ENCODE peak calls at places on chromosomes 13 and 19, in seven cellular contexts. Z is colonic mucosa, L is heart right ventricle, V is endodermal cell, A is natural killer cell, X is adrenal gland, H is breast epithelium. O is an unnamed sample.

GRCh38 chr13:79451500-79451962 is 29.4 kb upstream of the NDFIP2 start:
- DNase-seq in Z (no peak), L (no peak), V (peak), A (peak), X (peak), H (no peak), O (no peak)

GRCh38 chr13:67769987-67770341 is 539.8 kb upstream of the PCDH9 start:
- DNase-seq in Z (no peak), L (no peak), V (no peak), A (no peak), X (no peak), H (no peak), O (no peak)

GRCh38 chr19:44882063-44882462 is 9.0 kb upstream of the TOMM40 start:
- DNase-seq in Z (no peak), L (no peak), V (no peak), A (no peak), X (no peak), H (no peak), O (no peak)

GRCh38 chr19:21022996-21023395 is 2.5 kb downstream of the ZNF430 start:
- DNase-seq in Z (no peak), L (no peak), V (no peak), A (no peak), X (peak), H (no peak), O (no peak)

GRCh38 chr19:6222884-6223283 is 56.9 kb downstream of the MLLT1 start:
- DNase-seq in Z (no peak), L (no peak), V (no peak), A (no peak), X (peak), H (no peak), O (peak)

GRCh38 chr13:110137677-110138008 is 169.3 kb downstream of the COL4A1 start:
- DNase-seq in Z (peak), L (peak), V (no peak), A (no peak), X (peak), H (peak), O (no peak)

GRCh38 chr13:106602178-106602577 is 34.2 kb upstream of the ARGLU1 start:
- DNase-seq in Z (peak), L (no peak), V (no peak), A (no peak), X (no peak), H (no peak), O (no peak)

GRCh38 chr19:5955638-5955935 is 22.4 kb downstream of the RANBP3 start:
- DNase-seq in Z (no peak), L (no peak), V (no peak), A (no peak), X (no peak), H (no peak), O (no peak)

GRCh38 chr19:293436-294110 is 2.4 kb upstream of the PLPP2 start:
- DNase-seq in Z (no peak), L (no peak), V (peak), A (no peak), X (no peak), H (no peak), O (no peak)

GRCh38 chr13:87234981-87235380 is 436.2 kb upstream of the SLITRK5 start:
- DNase-seq in Z (no peak), L (no peak), V (no peak), A (no peak), X (no peak), H (no peak), O (no peak)

GRCh38 chr19:36009220-36009619 is 607 bp upstream of the SYNE4 start:
- DNase-seq in Z (peak), L (peak), V (peak), A (peak), X (peak), H (peak), O (no peak)

GRCh38 chr19:45591004-45591637 is 6.5 kb upstream of the OPA3 start:
- DNase-seq in Z (peak), L (no peak), V (peak), A (no peak), X (peak), H (no peak), O (no peak)

GRCh38 chr13:103386341-103386740 is 320.1 kb upstream of the SLC10A2 start:
- DNase-seq in Z (no peak), L (no peak), V (no peak), A (no peak), X (peak), H (no peak), O (no peak)

GRCh38 chr13:100600461-100600860 is 11.9 kb upstream of the GGACT start:
- DNase-seq in Z (no peak), L (no peak), V (no peak), A (no peak), X (no peak), H (no peak), O (no peak)

GRCh38 chr19:35673121-35673804 is 6.9 kb downstream of the UPK1A start:
- DNase-seq in Z (no peak), L (peak), V (peak), A (no peak), X (peak), H (no peak), O (no peak)

GRCh38 chr19:38319421-38320258 is at the start of gene KCNK6:
- DNase-seq in Z (peak), L (peak), V (peak), A (peak), X (no peak), H (peak), O (no peak)

GRCh38 chr13:99200433-99201167 is at the start of gene UBAC2:
- DNase-seq in Z (peak), L (peak), V (peak), A (peak), X (peak), H (peak), O (peak)

GRCh38 chr19:15008308-15008707 is 28.6 kb upstream of the SLC1A6 start:
- DNase-seq in Z (no peak), L (no peak), V (no peak), A (no peak), X (no peak), H (no peak), O (no peak)

GRCh38 chr13:32538234-32538620 is 368 bp downstream of the N4BP2L2 start:
- DNase-seq in Z (no peak), L (peak), V (no peak), A (no peak), X (peak), H (peak), O (peak)

GRCh38 chr13:112962396-112962795 is 6.6 kb upstream of the MCF2L start:
- DNase-seq in Z (no peak), L (no peak), V (no peak), A (no peak), X (no peak), H (no peak), O (no peak)

GRCh38 chr19:18543814-18544475 is 572 bp upstream of the FKBP8 start:
- DNase-seq in Z (peak), L (peak), V (peak), A (peak), X (peak), H (peak), O (peak)

GRCh38 chr13:50357136-50357535 is 341.9 kb downstream of the KCNRG start:
- DNase-seq in Z (no peak), L (no peak), V (no peak), A (no peak), X (no peak), H (no peak), O (no peak)

GRCh38 chr13:99740261-99740979 is 231.1 kb downstream of the ZIC5 start:
- DNase-seq in Z (peak), L (no peak), V (no peak), A (no peak), X (no peak), H (no peak), O (no peak)

GRCh38 chr19:40521276-40521675 is 54.5 kb downstream of the SPTBN4 start:
- DNase-seq in Z (no peak), L (no peak), V (no peak), A (no peak), X (no peak), H (no peak), O (no peak)

GRCh38 chr19:4206818-4207484 is 22.4 kb upstream of the EBI3 start:
- DNase-seq in Z (no peak), L (no peak), V (no peak), A (no peak), X (no peak), H (no peak), O (no peak)

GRCh38 chr13:107421951-107422350 is 793.4 kb downstream of the LIG4 start:
- DNase-seq in Z (no peak), L (no peak), V (no peak), A (no peak), X (no peak), H (no peak), O (no peak)

GRCh38 chr13:67186985-67187569 is 43.1 kb downstream of the PCDH9 start:
- DNase-seq in Z (no peak), L (no peak), V (peak), A (no peak), X (no peak), H (no peak), O (no peak)

GRCh38 chr13:57583529-57583928 is 48.0 kb upstream of the PCDH17 start:
- DNase-seq in Z (no peak), L (no peak), V (no peak), A (no peak), X (no peak), H (no peak), O (no peak)

GRCh38 chr13:25738342-25738771 is 313.5 kb downstream of the SHISA2 start:
- DNase-seq in Z (peak), L (no peak), V (no peak), A (peak), X (no peak), H (no peak), O (no peak)

GRCh38 chr13:38636756-38637155 is 50.1 kb upstream of the FREM2 start:
- DNase-seq in Z (peak), L (no peak), V (no peak), A (no peak), X (no peak), H (no peak), O (no peak)

GRCh38 chr19:3497757-3498515 is 2.5 kb downstream of the DOHH start:
- DNase-seq in Z (no peak), L (no peak), V (no peak), A (no peak), X (no peak), H (no peak), O (no peak)

GRCh38 chr19:4829001-4829712 is 2.4 kb downstream of the TICAM1 start:
- DNase-seq in Z (peak), L (no peak), V (no peak), A (no peak), X (no peak), H (no peak), O (no peak)

GRCh38 chr19:38270587-38271167 is 6.3 kb downstream of the SPINT2 start:
- DNase-seq in Z (no peak), L (no peak), V (no peak), A (no peak), X (peak), H (no peak), O (no peak)

GRCh38 chr13:100589178-100589725 is 663 bp upstream of the GGACT start:
- DNase-seq in Z (no peak), L (no peak), V (no peak), A (no peak), X (no peak), H (no peak), O (no peak)

GRCh38 chr13:21884299-21884878 is 213.5 kb downstream of the FGF9 start:
- DNase-seq in Z (no peak), L (no peak), V (no peak), A (no peak), X (no peak), H (no peak), O (no peak)

GRCh38 chr13:110128546-110128945 is 178.4 kb downstream of the COL4A1 start:
- DNase-seq in Z (no peak), L (no peak), V (no peak), A (no peak), X (no peak), H (no peak), O (no peak)

DNA sequence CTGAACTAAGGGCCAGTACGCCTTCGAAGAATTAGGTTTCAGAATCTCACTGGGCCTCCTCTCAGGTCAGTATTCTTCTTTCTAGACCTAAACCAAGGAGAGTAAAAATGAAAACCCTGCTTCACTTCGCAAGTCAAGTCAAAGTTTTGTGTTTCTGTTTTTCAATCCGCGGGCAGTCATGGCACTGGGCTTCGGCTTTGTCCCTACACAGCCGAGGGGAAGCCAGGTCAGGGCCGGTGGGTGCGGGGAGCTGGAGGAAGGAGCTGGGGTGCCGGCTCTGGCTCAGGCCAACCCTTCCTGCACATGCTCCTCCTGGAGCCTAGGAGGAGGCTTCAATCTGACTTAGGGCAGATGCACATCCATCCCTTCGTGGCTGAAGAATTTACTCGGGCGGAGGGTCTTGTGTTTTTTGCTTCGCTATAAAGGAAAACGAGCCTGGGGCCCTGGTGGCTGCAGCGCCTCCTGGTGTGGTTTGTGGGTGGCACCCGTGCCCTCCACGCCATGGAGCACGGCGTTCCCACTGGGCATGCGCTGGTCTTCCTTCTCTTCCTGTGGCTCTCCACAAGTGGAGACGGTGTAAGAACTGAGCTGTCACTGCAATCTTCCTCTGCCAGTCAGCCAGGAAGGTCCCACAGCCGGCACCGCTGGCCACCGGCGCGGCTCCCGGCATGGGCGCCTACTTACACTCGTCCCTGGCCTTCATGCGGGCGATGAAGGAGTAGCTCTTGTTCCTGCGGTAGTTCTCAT is 22.5 kb downstream of the C19orf44 start:
- DNase-seq in Z (no peak), L (no peak), V (peak), A (no peak), X (no peak), H (no peak), O (no peak)
- TF ChIP-seq CTCF in Z (no peak), L (no peak), V (peak), A (no peak), X (no peak), H (no peak), O (no peak)

DNA sequence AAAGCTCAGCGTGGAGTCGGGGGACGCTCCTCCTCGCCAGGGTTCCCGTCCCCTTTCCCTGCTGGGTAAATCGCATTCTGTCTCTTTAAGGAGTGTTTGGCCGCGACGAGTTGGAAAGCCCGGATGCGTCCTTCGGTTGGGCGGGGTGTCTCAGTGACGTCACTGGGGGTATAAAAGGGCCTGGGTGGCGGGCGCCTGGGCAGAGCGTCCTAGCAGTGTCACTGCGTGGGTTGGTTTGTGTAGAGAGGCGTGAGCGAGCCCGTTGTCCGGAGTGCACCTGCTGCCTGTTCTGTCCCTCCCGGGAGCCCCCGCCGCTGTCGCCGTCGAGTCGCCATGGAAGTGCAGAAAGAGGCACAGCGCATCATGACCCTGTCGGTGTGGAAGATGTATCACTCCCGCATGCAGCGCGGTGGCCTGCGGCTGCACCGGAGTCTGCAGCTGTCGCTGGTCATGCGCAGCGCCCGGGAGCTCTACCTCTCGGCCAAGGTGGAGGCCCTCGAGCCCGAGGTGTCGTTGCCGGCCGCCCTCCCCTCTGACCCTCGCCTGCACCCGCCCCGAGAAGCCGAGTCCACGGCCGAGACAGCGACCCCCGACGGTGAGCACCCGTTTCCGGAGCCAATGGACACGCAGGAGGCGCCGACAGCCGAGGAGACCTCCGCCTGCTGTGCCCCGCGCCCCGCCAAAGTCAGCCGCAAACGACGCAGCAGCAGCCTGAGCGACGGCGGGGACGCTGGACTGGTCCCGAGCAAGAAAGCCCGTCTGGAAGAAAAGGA is 2.8 kb downstream of the IER2 start:
- DNase-seq in Z (peak), L (peak), V (peak), A (peak), X (peak), H (peak), O (peak)
- TF ChIP-seq CTCF in Z (no peak), L (no peak), V (no peak), A (no peak), X (peak), H (no peak), O (peak)

DNA sequence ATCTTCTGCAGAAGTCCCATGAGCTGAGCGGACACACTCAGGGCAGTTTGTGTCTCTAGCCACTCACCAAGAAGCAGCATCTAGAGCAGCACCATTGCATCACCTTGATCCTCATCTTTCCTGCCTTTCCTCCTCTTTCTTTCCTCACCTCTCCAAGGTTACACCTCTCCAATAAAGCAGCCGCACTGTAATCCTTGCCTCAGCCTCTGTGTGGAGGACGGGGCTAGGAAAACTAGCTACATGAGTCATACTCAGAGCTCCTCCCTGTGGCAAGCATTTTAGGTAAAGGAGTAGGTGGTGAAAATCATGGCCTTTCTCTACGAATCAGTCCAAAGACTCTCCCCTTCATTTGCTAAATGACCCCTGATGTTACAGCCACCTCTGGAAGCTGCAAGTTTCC is 108.8 kb downstream of the DNAJC15 start:
- DNase-seq in Z (peak), L (no peak), V (peak), A (no peak), X (peak), H (no peak), O (no peak)
- TF ChIP-seq CTCF in Z (no peak), L (peak), V (peak), A (no peak), X (peak), H (peak), O (no peak)

DNA sequence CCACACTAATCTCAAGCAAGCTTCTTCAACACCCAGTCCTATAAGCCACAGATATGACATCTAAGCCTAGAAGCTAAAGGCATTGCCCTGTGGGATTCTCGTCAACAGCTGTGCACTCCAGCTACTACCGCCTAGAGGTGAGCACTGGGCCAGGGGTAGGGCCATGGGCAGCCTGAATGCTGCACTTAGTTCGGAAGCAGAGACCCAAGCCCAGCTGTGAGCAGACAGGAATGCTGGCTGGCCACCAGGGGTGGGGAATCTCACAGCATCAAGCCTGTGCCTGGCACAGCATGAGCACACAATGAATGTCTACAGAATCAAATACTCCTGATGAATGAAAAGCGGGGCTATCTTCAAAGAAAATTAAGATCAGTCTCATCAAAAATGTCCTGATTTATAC is 167.5 kb upstream of the UBL3 start:
- DNase-seq in Z (no peak), L (no peak), V (peak), A (no peak), X (no peak), H (no peak), O (no peak)
- TF ChIP-seq CTCF in Z (no peak), L (no peak), V (peak), A (no peak), X (no peak), H (no peak), O (no peak)

DNA sequence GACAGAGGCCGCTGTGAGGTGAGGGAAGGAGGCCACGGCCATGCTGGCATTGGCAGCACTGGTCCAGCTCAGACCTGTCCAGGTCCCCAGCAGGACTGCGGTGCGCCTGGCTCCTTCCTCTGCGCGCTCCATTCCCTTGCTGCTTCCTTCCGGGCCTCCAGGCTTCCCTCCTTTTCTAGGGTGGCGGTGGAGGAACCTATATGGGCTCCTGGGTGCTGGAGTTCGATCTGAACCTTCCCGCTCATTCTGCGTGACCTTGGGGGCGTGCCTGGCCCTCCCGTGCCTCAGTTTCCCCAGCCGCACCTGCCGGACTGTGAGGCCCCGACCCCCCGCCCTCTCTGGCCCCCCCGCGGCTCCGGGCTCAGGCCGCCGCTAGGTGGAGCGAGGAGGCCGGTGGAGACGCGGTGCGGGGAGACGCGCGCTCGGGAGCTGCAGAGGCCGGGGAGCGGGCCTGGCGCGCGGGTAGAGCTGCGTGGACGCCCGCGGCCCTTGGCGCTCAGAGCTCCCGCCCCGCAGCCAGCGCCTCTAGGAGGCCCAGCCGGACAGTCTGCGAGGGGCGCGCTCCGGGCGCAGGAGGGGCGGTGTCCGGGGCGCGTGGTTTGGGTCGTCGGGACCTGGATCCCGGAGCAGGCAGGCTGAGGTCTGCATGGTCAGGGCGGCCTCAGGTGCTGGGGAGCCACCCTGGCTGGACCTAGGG is 29.9 kb downstream of the EFNA2 start:
- DNase-seq in Z (peak), L (peak), V (peak), A (no peak), X (peak), H (peak), O (no peak)
- TF ChIP-seq CTCF in Z (peak), L (peak), V (peak), A (no peak), X (peak), H (peak), O (peak)

O was measured in CD14-positive monocyte.